ENCODE peak calls at places on chromosomes 16 and 17, in seven cellular contexts. D, N, U, O, Y, C and R are unnamed samples.

GRCh38 chr17:41478240-41478639 is 2.7 kb downstream of the KRT35 start:
- DNase-seq in D (no peak), N (no peak), U (no peak), O (no peak), Y (no peak), C (no peak), R (no peak)

GRCh38 chr16:55487048-55487803 is 8.2 kb downstream of the MMP2 start:
- DNase-seq in D (no peak), N (no peak), U (no peak), O (peak), Y (no peak), C (no peak), R (peak)

GRCh38 chr16:57844416-57845030 is 42.2 kb upstream of the KIFC3 start:
- DNase-seq in D (no peak), N (no peak), U (no peak), O (no peak), Y (no peak), C (no peak), R (no peak)

GRCh38 chr17:77571562-77571981 is 386.9 kb upstream of the TNRC6C start:
- DNase-seq in D (no peak), N (no peak), U (no peak), O (peak), Y (no peak), C (peak), R (peak)

GRCh38 chr17:59436900-59437299 is 105.4 kb downstream of the YPEL2 start:
- DNase-seq in D (no peak), N (no peak), U (peak), O (no peak), Y (no peak), C (no peak), R (no peak)

GRCh38 chr17:78852709-78853111 is 12.1 kb upstream of the USP36 start:
- DNase-seq in D (no peak), N (peak), U (peak), O (no peak), Y (no peak), C (no peak), R (no peak)

GRCh38 chr17:62755139-62755851 is 52.8 kb downstream of the MARCHF10 start:
- DNase-seq in D (no peak), N (no peak), U (no peak), O (no peak), Y (no peak), C (no peak), R (no peak)

GRCh38 chr17:71423871-71424546 is 696.8 kb upstream of the SOX9 start:
- DNase-seq in D (no peak), N (no peak), U (no peak), O (peak), Y (no peak), C (no peak), R (no peak)

GRCh38 chr17:178292-179065 is 3.0 kb downstream of the DOC2B start:
- DNase-seq in D (no peak), N (no peak), U (peak), O (no peak), Y (no peak), C (no peak), R (no peak)

GRCh38 chr16:1781758-1782407 is 488 bp downstream of the SPSB3 start:
- DNase-seq in D (no peak), N (no peak), U (peak), O (peak), Y (no peak), C (peak), R (no peak)

GRCh38 chr17:68771867-68772515 is 170.8 kb upstream of the FAM20A start:
- DNase-seq in D (no peak), N (peak), U (no peak), O (peak), Y (no peak), C (peak), R (no peak)

GRCh38 chr17:32551186-32551955 is 64.6 kb downstream of the CDK5R1 start:
- DNase-seq in D (no peak), N (no peak), U (no peak), O (peak), Y (no peak), C (peak), R (no peak)

GRCh38 chr16:72221216-72221995 is 49.5 kb upstream of the PMFBP1 start:
- DNase-seq in D (no peak), N (no peak), U (no peak), O (no peak), Y (no peak), C (no peak), R (no peak)

GRCh38 chr17:80882926-80883685 is 108.5 kb upstream of the CHMP6 start:
- DNase-seq in D (no peak), N (no peak), U (peak), O (no peak), Y (no peak), C (no peak), R (no peak)

GRCh38 chr16:23408242-23409201 is 44.5 kb downstream of the COG7 start:
- DNase-seq in D (no peak), N (peak), U (no peak), O (peak), Y (no peak), C (no peak), R (no peak)

GRCh38 chr16:69535123-69536050 is 30.4 kb upstream of the NFAT5 start:
- DNase-seq in D (no peak), N (no peak), U (no peak), O (peak), Y (no peak), C (no peak), R (no peak)

GRCh38 chr16:12461201-12461600 is 342.5 kb downstream of the CPPED1 start:
- DNase-seq in D (no peak), N (no peak), U (no peak), O (peak), Y (no peak), C (no peak), R (no peak)

GRCh38 chr17:50765454-50766221 is 1.7 kb downstream of the ANKRD40CL start:
- DNase-seq in D (no peak), N (no peak), U (no peak), O (no peak), Y (no peak), C (peak), R (no peak)

GRCh38 chr17:14557482-14557881 is 256.6 kb downstream of the HS3ST3B1 start:
- DNase-seq in D (no peak), N (no peak), U (no peak), O (no peak), Y (no peak), C (peak), R (no peak)

GRCh38 chr16:85607331-85607765 is 5.8 kb upstream of the GSE1 start:
- DNase-seq in D (no peak), N (no peak), U (no peak), O (no peak), Y (no peak), C (peak), R (no peak)

GRCh38 chr16:56789360-56789759 is 59.4 kb downstream of the NUP93 start:
- DNase-seq in D (no peak), N (no peak), U (no peak), O (peak), Y (no peak), C (peak), R (no peak)

GRCh38 chr17:74888440-74888839 is 5.0 kb downstream of the FADS6 start:
- DNase-seq in D (no peak), N (no peak), U (no peak), O (no peak), Y (no peak), C (no peak), R (no peak)

GRCh38 chr17:14303343-14304221 is 2.7 kb downstream of the HS3ST3B1 start:
- DNase-seq in D (peak), N (peak), U (no peak), O (peak), Y (no peak), C (no peak), R (no peak)

GRCh38 chr17:18108400-18109312 is at the start of gene MYO15A:
- DNase-seq in D (no peak), N (no peak), U (no peak), O (no peak), Y (no peak), C (no peak), R (no peak)

GRCh38 chr16:23256440-23256839 is 45.7 kb upstream of the SCNN1B start:
- DNase-seq in D (no peak), N (no peak), U (no peak), O (no peak), Y (no peak), C (no peak), R (no peak)